ENCODE peak calls at places on chromosome 11, in eight cellular contexts. One of them, this sample, is unnamed.

GRCh38 chr11:72321381-72321996 is 77.5 kb upstream of the PHOX2A start:
- DNase-seq in heart right ventricle: no peak
- DNase-seq in cardiac fibroblast: peak; percentile 55
- DNase-seq in right lobe of liver: no peak
- DNase-seq in MM.1S: no peak
- DNase-seq in stomach: no peak
- DNase-seq in pancreas: no peak
- DNase-seq in AG09309: no peak
- DNase-seq in this sample: peak; percentile 40

GRCh38 chr11:2150206-2150847 is 10.7 kb downstream of the INS start:
- DNase-seq in heart right ventricle: no peak
- DNase-seq in cardiac fibroblast: peak; percentile 78
- DNase-seq in right lobe of liver: no peak
- DNase-seq in MM.1S: no peak
- DNase-seq in stomach: no peak
- DNase-seq in pancreas: no peak
- DNase-seq in AG09309: peak; percentile 29
- DNase-seq in this sample: peak; percentile 74

GRCh38 chr11:117815262-117815803 is 9.2 kb downstream of the FXYD2 start:
- DNase-seq in heart right ventricle: no peak
- DNase-seq in cardiac fibroblast: no peak
- DNase-seq in right lobe of liver: no peak
- DNase-seq in MM.1S: peak; percentile 87
- DNase-seq in stomach: no peak
- DNase-seq in pancreas: peak; percentile 46
- DNase-seq in AG09309: no peak
- DNase-seq in this sample: no peak

GRCh38 chr11:64037027-64037633 is 1.4 kb downstream of the FLRT1 start:
- DNase-seq in heart right ventricle: no peak
- DNase-seq in cardiac fibroblast: no peak
- DNase-seq in right lobe of liver: no peak
- DNase-seq in MM.1S: no peak
- DNase-seq in stomach: no peak
- DNase-seq in pancreas: no peak
- DNase-seq in AG09309: no peak
- DNase-seq in this sample: no peak

GRCh38 chr11:33553486-33553885 is 147.1 kb downstream of the C11orf91 start:
- DNase-seq in heart right ventricle: no peak
- DNase-seq in cardiac fibroblast: peak; percentile 35
- DNase-seq in right lobe of liver: no peak
- DNase-seq in MM.1S: no peak
- DNase-seq in stomach: no peak
- DNase-seq in pancreas: no peak
- DNase-seq in AG09309: no peak
- DNase-seq in this sample: no peak

GRCh38 chr11:121535122-121535796 is 82.5 kb upstream of the SORL1-AS1 start:
- DNase-seq in heart right ventricle: no peak
- DNase-seq in cardiac fibroblast: no peak
- DNase-seq in right lobe of liver: no peak
- DNase-seq in MM.1S: no peak
- DNase-seq in stomach: no peak
- DNase-seq in pancreas: no peak
- DNase-seq in AG09309: no peak
- DNase-seq in this sample: no peak

GRCh38 chr11:79167510-79168188 is 273.2 kb downstream of the TENM4 start:
- DNase-seq in heart right ventricle: no peak
- DNase-seq in cardiac fibroblast: no peak
- DNase-seq in right lobe of liver: no peak
- DNase-seq in MM.1S: no peak
- DNase-seq in stomach: no peak
- DNase-seq in pancreas: no peak
- DNase-seq in AG09309: no peak
- DNase-seq in this sample: no peak

GRCh38 chr11:133898770-133899115 is 53.4 kb upstream of the SPATA19 start:
- DNase-seq in heart right ventricle: no peak
- DNase-seq in cardiac fibroblast: no peak
- DNase-seq in right lobe of liver: no peak
- DNase-seq in MM.1S: no peak
- DNase-seq in stomach: peak; percentile 10
- DNase-seq in pancreas: no peak
- DNase-seq in AG09309: no peak
- DNase-seq in this sample: no peak

GRCh38 chr11:121311373-121311772 is 18.8 kb downstream of the SC5D start:
- DNase-seq in heart right ventricle: no peak
- DNase-seq in cardiac fibroblast: no peak
- DNase-seq in right lobe of liver: no peak
- DNase-seq in MM.1S: no peak
- DNase-seq in stomach: no peak
- DNase-seq in pancreas: no peak
- DNase-seq in AG09309: no peak
- DNase-seq in this sample: no peak

GRCh38 chr11:122791411-122791810 is 46.9 kb upstream of the CRTAM start:
- DNase-seq in heart right ventricle: no peak
- DNase-seq in cardiac fibroblast: peak; percentile 54
- DNase-seq in right lobe of liver: no peak
- DNase-seq in MM.1S: no peak
- DNase-seq in stomach: no peak
- DNase-seq in pancreas: no peak
- DNase-seq in AG09309: no peak
- DNase-seq in this sample: no peak

GRCh38 chr11:134398644-134399292 is 13.3 kb downstream of the B3GAT1 start:
- DNase-seq in heart right ventricle: no peak
- DNase-seq in cardiac fibroblast: no peak
- DNase-seq in right lobe of liver: no peak
- DNase-seq in MM.1S: no peak
- DNase-seq in stomach: no peak
- DNase-seq in pancreas: no peak
- DNase-seq in AG09309: no peak
- DNase-seq in this sample: no peak

GRCh38 chr11:71139516-71140205 is 112.7 kb downstream of the SHANK2 start:
- DNase-seq in heart right ventricle: peak; percentile 19
- DNase-seq in cardiac fibroblast: no peak
- DNase-seq in right lobe of liver: peak; percentile 83
- DNase-seq in MM.1S: no peak
- DNase-seq in stomach: peak; percentile 84
- DNase-seq in pancreas: peak; percentile 91
- DNase-seq in AG09309: no peak
- DNase-seq in this sample: peak; percentile 22

GRCh38 chr11:80118071-80118470 is 677.2 kb upstream of the TENM4 start:
- DNase-seq in heart right ventricle: no peak
- DNase-seq in cardiac fibroblast: no peak
- DNase-seq in right lobe of liver: no peak
- DNase-seq in MM.1S: no peak
- DNase-seq in stomach: peak; percentile 27
- DNase-seq in pancreas: no peak
- DNase-seq in AG09309: no peak
- DNase-seq in this sample: no peak

GRCh38 chr11:106724293-106724892 is 293.9 kb downstream of the GUCY1A2 start:
- DNase-seq in heart right ventricle: no peak
- DNase-seq in cardiac fibroblast: peak; percentile 38
- DNase-seq in right lobe of liver: no peak
- DNase-seq in MM.1S: no peak
- DNase-seq in stomach: no peak
- DNase-seq in pancreas: no peak
- DNase-seq in AG09309: peak; percentile 25
- DNase-seq in this sample: no peak

GRCh38 chr11:30938801-30939200 is 352.6 kb upstream of the MPPED2 start:
- DNase-seq in heart right ventricle: no peak
- DNase-seq in cardiac fibroblast: no peak
- DNase-seq in right lobe of liver: no peak
- DNase-seq in MM.1S: no peak
- DNase-seq in stomach: no peak
- DNase-seq in pancreas: no peak
- DNase-seq in AG09309: no peak
- DNase-seq in this sample: peak; percentile 15

GRCh38 chr11:115191761-115192160 is 312.5 kb downstream of the CADM1 start:
- DNase-seq in heart right ventricle: no peak
- DNase-seq in cardiac fibroblast: no peak
- DNase-seq in right lobe of liver: no peak
- DNase-seq in MM.1S: no peak
- DNase-seq in stomach: no peak
- DNase-seq in pancreas: no peak
- DNase-seq in AG09309: no peak
- DNase-seq in this sample: no peak

GRCh38 chr11:84437129-84438123 is 1151.3 kb upstream of the CCDC90B start:
- DNase-seq in heart right ventricle: no peak
- DNase-seq in cardiac fibroblast: no peak
- DNase-seq in right lobe of liver: no peak
- DNase-seq in MM.1S: peak; percentile 52
- DNase-seq in stomach: peak; percentile 53
- DNase-seq in pancreas: peak; percentile 67
- DNase-seq in AG09309: no peak
- DNase-seq in this sample: no peak

GRCh38 chr11:69497221-69497787 is 15.8 kb downstream of the LINC01488 start:
- DNase-seq in heart right ventricle: peak; percentile 88
- DNase-seq in cardiac fibroblast: peak; percentile 96
- DNase-seq in right lobe of liver: peak; percentile 66
- DNase-seq in MM.1S: no peak
- DNase-seq in stomach: peak; percentile 80
- DNase-seq in pancreas: peak; percentile 80
- DNase-seq in AG09309: peak; percentile 59
- DNase-seq in this sample: peak; percentile 98

GRCh38 chr11:68398870-68399865 is 61.4 kb upstream of the PPP6R3 start:
- DNase-seq in heart right ventricle: peak; percentile 85
- DNase-seq in cardiac fibroblast: no peak
- DNase-seq in right lobe of liver: no peak
- DNase-seq in MM.1S: no peak
- DNase-seq in stomach: peak; percentile 43
- DNase-seq in pancreas: no peak
- DNase-seq in AG09309: no peak
- DNase-seq in this sample: no peak

GRCh38 chr11:110481523-110481922 is 51.8 kb downstream of the FDX1 start:
- DNase-seq in heart right ventricle: no peak
- DNase-seq in cardiac fibroblast: no peak
- DNase-seq in right lobe of liver: no peak
- DNase-seq in MM.1S: no peak
- DNase-seq in stomach: no peak
- DNase-seq in pancreas: no peak
- DNase-seq in AG09309: no peak
- DNase-seq in this sample: no peak

GRCh38 chr11:110474578-110474977 is 44.8 kb downstream of the FDX1 start:
- DNase-seq in heart right ventricle: no peak
- DNase-seq in cardiac fibroblast: no peak
- DNase-seq in right lobe of liver: no peak
- DNase-seq in MM.1S: no peak
- DNase-seq in stomach: no peak
- DNase-seq in pancreas: no peak
- DNase-seq in AG09309: no peak
- DNase-seq in this sample: no peak

GRCh38 chr11:110479070-110479444 is 49.3 kb downstream of the FDX1 start:
- DNase-seq in heart right ventricle: no peak
- DNase-seq in cardiac fibroblast: no peak
- DNase-seq in right lobe of liver: no peak
- DNase-seq in MM.1S: no peak
- DNase-seq in stomach: no peak
- DNase-seq in pancreas: no peak
- DNase-seq in AG09309: no peak
- DNase-seq in this sample: peak; percentile 12

GRCh38 chr11:110479445-110480101 is 49.8 kb downstream of the FDX1 start:
- DNase-seq in heart right ventricle: no peak
- DNase-seq in cardiac fibroblast: peak; percentile 53
- DNase-seq in right lobe of liver: no peak
- DNase-seq in MM.1S: no peak
- DNase-seq in stomach: no peak
- DNase-seq in pancreas: no peak
- DNase-seq in AG09309: peak; percentile 46
- DNase-seq in this sample: peak; percentile 43

GRCh38 chr11:110478410-110478809 is 48.7 kb downstream of the FDX1 start:
- DNase-seq in heart right ventricle: no peak
- DNase-seq in cardiac fibroblast: no peak
- DNase-seq in right lobe of liver: no peak
- DNase-seq in MM.1S: no peak
- DNase-seq in stomach: no peak
- DNase-seq in pancreas: no peak
- DNase-seq in AG09309: no peak
- DNase-seq in this sample: no peak
- TF ChIP-seq CTCF in heart right ventricle: no peak
- TF ChIP-seq CTCF in cardiac fibroblast: no peak
- TF ChIP-seq CTCF in right lobe of liver: peak; percentile 21
- TF ChIP-seq CTCF in MM.1S: no peak
- TF ChIP-seq CTCF in stomach: no peak
- TF ChIP-seq CTCF in pancreas: no peak
- TF ChIP-seq CTCF in AG09309: no peak
- TF ChIP-seq CTCF in this sample: peak; percentile 34

GRCh38 chr11:76361773-76362172 is 19.2 kb downstream of the THAP12 start:
- DNase-seq in heart right ventricle: no peak
- DNase-seq in cardiac fibroblast: no peak
- DNase-seq in right lobe of liver: no peak
- DNase-seq in MM.1S: no peak
- DNase-seq in stomach: no peak
- DNase-seq in pancreas: no peak
- DNase-seq in AG09309: no peak
- DNase-seq in this sample: no peak
- H3K4me3 ChIP-seq in heart right ventricle: no peak overlapping the region
- H3K4me3 ChIP-seq in cardiac fibroblast: no peak overlapping the region
- H3K4me3 ChIP-seq in right lobe of liver: no peak overlapping the region
- H3K4me3 ChIP-seq in MM.1S: no peak overlapping the region
- H3K4me3 ChIP-seq in stomach: no peak overlapping the region
- H3K4me3 ChIP-seq in pancreas: no peak overlapping the region
- H3K4me3 ChIP-seq in AG09309: no peak overlapping the region
- H3K4me3 ChIP-seq in this sample: no peak overlapping the region

GRCh38 chr11:82225502-82225901 is 508.2 kb downstream of the FAM181B start:
- DNase-seq in heart right ventricle: no peak
- DNase-seq in cardiac fibroblast: no peak
- DNase-seq in right lobe of liver: no peak
- DNase-seq in MM.1S: peak; percentile 42
- DNase-seq in stomach: no peak
- DNase-seq in pancreas: no peak
- DNase-seq in AG09309: no peak
- DNase-seq in this sample: no peak

GRCh38 chr11:82229346-82229745 is 504.3 kb downstream of the FAM181B start:
- DNase-seq in heart right ventricle: no peak
- DNase-seq in cardiac fibroblast: peak; percentile 25
- DNase-seq in right lobe of liver: no peak
- DNase-seq in MM.1S: peak; percentile 39
- DNase-seq in stomach: no peak
- DNase-seq in pancreas: no peak
- DNase-seq in AG09309: no peak
- DNase-seq in this sample: peak; percentile 33

GRCh38 chr11:82225930-82226329 is 507.7 kb downstream of the FAM181B start:
- DNase-seq in heart right ventricle: no peak
- DNase-seq in cardiac fibroblast: no peak
- DNase-seq in right lobe of liver: no peak
- DNase-seq in MM.1S: peak; percentile 9
- DNase-seq in stomach: no peak
- DNase-seq in pancreas: no peak
- DNase-seq in AG09309: no peak
- DNase-seq in this sample: no peak
- TF ChIP-seq CTCF in heart right ventricle: no peak
- TF ChIP-seq CTCF in cardiac fibroblast: no peak
- TF ChIP-seq CTCF in right lobe of liver: peak; percentile 32
- TF ChIP-seq CTCF in MM.1S: peak; percentile 42
- TF ChIP-seq CTCF in stomach: no peak
- TF ChIP-seq CTCF in pancreas: no peak
- TF ChIP-seq CTCF in AG09309: no peak
- TF ChIP-seq CTCF in this sample: no peak

DNA sequence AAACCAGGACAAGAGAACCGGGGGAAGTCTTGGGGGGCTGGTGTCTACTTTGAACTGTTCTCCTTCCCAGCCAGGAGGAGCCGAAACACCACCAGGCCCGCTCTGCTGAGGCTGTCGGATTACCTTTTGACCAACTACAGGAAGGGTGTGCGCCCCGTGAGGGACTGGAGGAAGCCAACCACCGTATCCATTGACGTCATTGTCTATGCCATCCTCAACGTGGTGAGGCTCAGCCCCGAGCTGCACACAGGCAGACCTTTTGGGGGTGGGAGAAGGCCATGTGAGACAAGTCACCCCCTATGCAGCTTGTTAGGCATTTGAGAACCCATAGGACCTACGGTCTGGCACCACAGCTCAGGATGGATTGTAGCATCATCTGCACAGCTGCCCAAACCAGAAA is 2.8 kb downstream of the HTR3A start:
- DNase-seq in heart right ventricle: no peak
- DNase-seq in cardiac fibroblast: no peak
- DNase-seq in right lobe of liver: no peak
- DNase-seq in MM.1S: no peak
- DNase-seq in stomach: no peak
- DNase-seq in pancreas: no peak
- DNase-seq in AG09309: no peak
- DNase-seq in this sample: no peak
- H3K4me3 ChIP-seq in heart right ventricle: no peak overlapping the region
- H3K4me3 ChIP-seq in cardiac fibroblast: no peak overlapping the region
- H3K4me3 ChIP-seq in right lobe of liver: no peak overlapping the region
- H3K4me3 ChIP-seq in MM.1S: no peak overlapping the region
- H3K4me3 ChIP-seq in stomach: no peak overlapping the region
- H3K4me3 ChIP-seq in pancreas: no peak overlapping the region
- H3K4me3 ChIP-seq in AG09309: no peak overlapping the region
- H3K4me3 ChIP-seq in this sample: no peak overlapping the region

This sample was measured in astrocyte of the spinal cord.